ENCODE peak calls at places on chromosome 14, in seven cellular contexts. One of them, this sample, is unnamed.

GRCh38 chr14:30389134-30389900 is 169.6 kb upstream of the G2E3 start:
- DNase-seq in GM23338: no peak
- DNase-seq in MM.1S: no peak
- DNase-seq in HCT116: no peak
- DNase-seq in PC-3: peak
- DNase-seq in GM23248: peak
- DNase-seq in neural progenitor cell: no peak
- DNase-seq in this sample: peak

GRCh38 chr14:50955373-50956043 is 11.2 kb upstream of the PYGL start:
- DNase-seq in GM23248: peak
- DNase-seq in PC-3: peak
- DNase-seq in GM23338: peak
- DNase-seq in MM.1S: no peak
- DNase-seq in HCT116: peak
- DNase-seq in neural progenitor cell: peak
- DNase-seq in this sample: peak

GRCh38 chr14:87380054-87380453 is 612.9 kb downstream of the GALC start:
- DNase-seq in HCT116: no peak
- DNase-seq in GM23338: no peak
- DNase-seq in MM.1S: no peak
- DNase-seq in neural progenitor cell: no peak
- DNase-seq in PC-3: no peak
- DNase-seq in GM23248: no peak
- DNase-seq in this sample: no peak

GRCh38 chr14:38357557-38357956 is 101.7 kb upstream of the CLEC14A start:
- DNase-seq in PC-3: peak
- DNase-seq in MM.1S: no peak
- DNase-seq in neural progenitor cell: no peak
- DNase-seq in GM23338: no peak
- DNase-seq in HCT116: no peak
- DNase-seq in GM23248: peak
- DNase-seq in this sample: no peak

GRCh38 chr14:59427653-59428578 is 37.3 kb downstream of the GPR135 start:
- DNase-seq in GM23338: no peak
- DNase-seq in PC-3: no peak
- DNase-seq in MM.1S: no peak
- DNase-seq in neural progenitor cell: no peak
- DNase-seq in GM23248: peak
- DNase-seq in HCT116: no peak
- DNase-seq in this sample: no peak

GRCh38 chr14:20328705-20329104 is 4.4 kb downstream of the CCNB1IP1 start:
- DNase-seq in neural progenitor cell: no peak
- DNase-seq in GM23248: no peak
- DNase-seq in PC-3: no peak
- DNase-seq in MM.1S: no peak
- DNase-seq in GM23338: no peak
- DNase-seq in HCT116: no peak
- DNase-seq in this sample: no peak

GRCh38 chr14:52473557-52473956 is 78.7 kb downstream of the TXNDC16 start:
- DNase-seq in GM23338: peak
- DNase-seq in HCT116: peak
- DNase-seq in MM.1S: no peak
- DNase-seq in GM23248: peak
- DNase-seq in PC-3: peak
- DNase-seq in neural progenitor cell: peak
- DNase-seq in this sample: peak

GRCh38 chr14:23610090-23610814 is 25.9 kb upstream of the DHRS2 start:
- DNase-seq in neural progenitor cell: no peak
- DNase-seq in GM23338: no peak
- DNase-seq in MM.1S: no peak
- DNase-seq in HCT116: no peak
- DNase-seq in GM23248: no peak
- DNase-seq in PC-3: no peak
- DNase-seq in this sample: no peak

GRCh38 chr14:104146651-104147345 is 8.4 kb downstream of the KIF26A start:
- DNase-seq in GM23338: no peak
- DNase-seq in GM23248: no peak
- DNase-seq in neural progenitor cell: no peak
- DNase-seq in MM.1S: no peak
- DNase-seq in HCT116: no peak
- DNase-seq in PC-3: no peak
- DNase-seq in this sample: no peak

GRCh38 chr14:74959596-74960180 is 4.3 kb upstream of the PGF start:
- DNase-seq in neural progenitor cell: no peak
- DNase-seq in MM.1S: no peak
- DNase-seq in HCT116: no peak
- DNase-seq in GM23338: no peak
- DNase-seq in GM23248: no peak
- DNase-seq in PC-3: peak
- DNase-seq in this sample: no peak

GRCh38 chr14:76884394-76884793 is 58.2 kb downstream of the LRRC74A start:
- DNase-seq in GM23248: no peak
- DNase-seq in MM.1S: no peak
- DNase-seq in GM23338: no peak
- DNase-seq in HCT116: no peak
- DNase-seq in PC-3: no peak
- DNase-seq in neural progenitor cell: no peak
- DNase-seq in this sample: no peak

GRCh38 chr14:73168274-73168673 is 32.0 kb downstream of the PSEN1 start:
- DNase-seq in PC-3: no peak
- DNase-seq in GM23338: no peak
- DNase-seq in HCT116: no peak
- DNase-seq in neural progenitor cell: no peak
- DNase-seq in MM.1S: no peak
- DNase-seq in GM23248: no peak
- DNase-seq in this sample: no peak

GRCh38 chr14:50340945-50341344 is 28.8 kb downstream of the DMAC2L start:
- DNase-seq in HCT116: no peak
- DNase-seq in neural progenitor cell: peak
- DNase-seq in GM23338: peak
- DNase-seq in MM.1S: no peak
- DNase-seq in GM23248: no peak
- DNase-seq in PC-3: no peak
- DNase-seq in this sample: no peak

GRCh38 chr14:55731881-55732498 is 152.0 kb downstream of the KTN1 start:
- DNase-seq in GM23338: peak
- DNase-seq in MM.1S: no peak
- DNase-seq in GM23248: peak
- DNase-seq in HCT116: peak
- DNase-seq in neural progenitor cell: peak
- DNase-seq in PC-3: peak
- DNase-seq in this sample: peak

GRCh38 chr14:51333299-51333698 is 93.3 kb downstream of the TMX1 start:
- DNase-seq in GM23248: no peak
- DNase-seq in PC-3: no peak
- DNase-seq in MM.1S: no peak
- DNase-seq in GM23338: no peak
- DNase-seq in HCT116: no peak
- DNase-seq in neural progenitor cell: no peak
- DNase-seq in this sample: no peak

GRCh38 chr14:21436567-21437062 is 19.3 kb downstream of the CHD8 start:
- DNase-seq in PC-3: no peak
- DNase-seq in HCT116: no peak
- DNase-seq in neural progenitor cell: no peak
- DNase-seq in GM23338: no peak
- DNase-seq in MM.1S: no peak
- DNase-seq in GM23248: peak
- DNase-seq in this sample: no peak

GRCh38 chr14:21440857-21441256 is 15.1 kb downstream of the CHD8 start:
- DNase-seq in PC-3: no peak
- DNase-seq in GM23248: no peak
- DNase-seq in HCT116: no peak
- DNase-seq in neural progenitor cell: no peak
- DNase-seq in MM.1S: no peak
- DNase-seq in GM23338: no peak
- DNase-seq in this sample: no peak

DNA sequence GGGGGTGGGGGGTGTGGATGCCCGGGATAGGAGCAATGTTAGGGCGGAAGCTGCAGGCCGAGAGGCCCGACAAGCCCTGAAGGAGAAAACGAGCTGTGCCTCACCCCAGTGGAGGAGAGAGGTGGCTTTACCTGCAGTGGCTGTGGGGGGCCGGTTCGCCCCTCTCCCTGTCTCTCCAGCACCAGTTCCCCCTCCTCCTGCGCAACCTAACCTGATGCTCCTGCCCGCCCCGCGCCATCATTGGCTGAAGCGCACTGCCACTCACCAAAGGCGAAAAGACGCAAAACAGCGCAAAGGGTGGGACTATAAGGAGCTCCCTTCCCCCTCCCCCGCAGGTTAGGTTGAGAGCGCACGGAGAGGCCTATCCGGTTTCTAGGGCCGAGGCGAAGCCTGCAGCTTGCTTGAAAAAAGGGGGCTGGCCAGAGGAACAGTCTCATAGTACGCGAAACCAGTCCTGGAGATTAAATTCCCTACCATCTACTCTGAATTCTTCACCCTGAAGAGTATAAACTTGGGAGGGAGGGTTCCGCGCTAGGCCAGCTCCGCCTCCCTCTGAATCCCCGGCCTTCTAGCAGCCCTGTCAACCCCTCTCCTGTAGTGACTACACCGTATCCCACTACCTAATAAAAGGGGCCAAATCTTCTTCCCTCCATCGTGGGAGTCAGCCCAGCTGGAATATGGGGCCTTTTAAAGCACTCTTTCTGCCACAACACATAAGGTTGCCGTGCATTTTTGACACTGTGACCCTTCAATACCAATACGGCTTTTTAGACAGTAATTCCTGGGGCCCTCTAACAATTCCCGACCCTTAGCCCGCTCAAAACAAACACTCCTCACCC is 18.6 kb downstream of the CHD8 start:
- DNase-seq in GM23338: peak
- DNase-seq in neural progenitor cell: peak
- DNase-seq in HCT116: peak
- DNase-seq in PC-3: peak
- DNase-seq in MM.1S: peak
- DNase-seq in GM23248: peak
- DNase-seq in this sample: peak
- TF ChIP-seq EZH2phosphoT487 in GM23338: no peak
- TF ChIP-seq EZH2phosphoT487 in neural progenitor cell: no peak
- TF ChIP-seq EZH2phosphoT487 in HCT116: no peak
- TF ChIP-seq EZH2phosphoT487 in PC-3: no peak
- TF ChIP-seq EZH2phosphoT487 in MM.1S: no peak
- TF ChIP-seq EZH2phosphoT487 in GM23248: no peak
- TF ChIP-seq EZH2phosphoT487 in this sample: no peak

GRCh38 chr14:69153848-69154208 is 909 bp upstream of the DCAF5 start:
- DNase-seq in PC-3: no peak
- DNase-seq in MM.1S: no peak
- DNase-seq in HCT116: no peak
- DNase-seq in neural progenitor cell: peak
- DNase-seq in GM23248: peak
- DNase-seq in GM23338: peak
- DNase-seq in this sample: peak

GRCh38 chr14:69152944-69153847 is at the start of gene DCAF5:
- DNase-seq in GM23248: peak
- DNase-seq in GM23338: peak
- DNase-seq in neural progenitor cell: peak
- DNase-seq in PC-3: peak
- DNase-seq in MM.1S: peak
- DNase-seq in HCT116: peak
- DNase-seq in this sample: peak

GRCh38 chr14:69156224-69156623 is 3.3 kb upstream of the DCAF5 start:
- DNase-seq in GM23248: no peak
- DNase-seq in GM23338: no peak
- DNase-seq in PC-3: no peak
- DNase-seq in neural progenitor cell: no peak
- DNase-seq in HCT116: no peak
- DNase-seq in MM.1S: no peak
- DNase-seq in this sample: no peak

GRCh38 chr14:69152181-69152943 is 557 bp downstream of the DCAF5 start:
- DNase-seq in PC-3: peak
- DNase-seq in GM23248: peak
- DNase-seq in neural progenitor cell: peak
- DNase-seq in GM23338: peak
- DNase-seq in MM.1S: peak
- DNase-seq in HCT116: no peak
- DNase-seq in this sample: peak

GRCh38 chr14:69154779-69155178 is 1.9 kb upstream of the DCAF5 start:
- DNase-seq in GM23248: peak
- DNase-seq in HCT116: no peak
- DNase-seq in neural progenitor cell: peak
- DNase-seq in MM.1S: no peak
- DNase-seq in GM23338: peak
- DNase-seq in PC-3: peak
- DNase-seq in this sample: peak
- TF ChIP-seq EZH2 in GM23248: no peak
- TF ChIP-seq EZH2 in HCT116: no peak
- TF ChIP-seq EZH2 in neural progenitor cell: no peak
- TF ChIP-seq EZH2 in MM.1S: no peak
- TF ChIP-seq EZH2 in GM23338: no peak
- TF ChIP-seq EZH2 in PC-3: no peak
- TF ChIP-seq EZH2 in this sample: no peak

GRCh38 chr14:70086685-70087379 is 101.9 kb downstream of the SLC8A3 start:
- DNase-seq in PC-3: peak
- DNase-seq in GM23248: peak
- DNase-seq in MM.1S: peak
- DNase-seq in GM23338: peak
- DNase-seq in neural progenitor cell: peak
- DNase-seq in HCT116: peak
- DNase-seq in this sample: peak
- TF ChIP-seq EZH2phosphoT487 in PC-3: no peak
- TF ChIP-seq EZH2phosphoT487 in GM23248: no peak
- TF ChIP-seq EZH2phosphoT487 in MM.1S: no peak
- TF ChIP-seq EZH2phosphoT487 in GM23338: no peak
- TF ChIP-seq EZH2phosphoT487 in neural progenitor cell: no peak
- TF ChIP-seq EZH2phosphoT487 in HCT116: no peak
- TF ChIP-seq EZH2phosphoT487 in this sample: no peak

DNA sequence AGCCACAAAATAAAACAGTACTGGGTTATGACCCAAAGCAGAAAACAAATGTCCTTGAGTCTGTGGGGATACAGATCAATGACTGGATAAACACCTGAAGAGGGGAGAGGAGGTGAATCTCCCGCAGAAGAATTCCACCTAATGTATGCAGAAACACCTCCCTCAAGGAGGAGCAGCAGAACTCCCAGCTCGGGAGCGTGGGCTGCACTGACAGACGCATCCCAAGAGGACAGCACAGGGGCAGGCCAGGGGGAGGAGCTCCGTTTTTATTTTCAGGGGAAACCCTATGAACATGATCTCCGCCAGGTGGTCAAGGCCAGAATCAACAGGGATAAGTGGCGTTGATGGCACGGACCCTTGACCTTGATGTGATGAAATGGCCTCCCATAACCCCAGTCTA is 41.8 kb upstream of the PPP2R5C start:
- DNase-seq in neural progenitor cell: no peak
- DNase-seq in MM.1S: no peak
- DNase-seq in GM23338: peak
- DNase-seq in GM23248: no peak
- DNase-seq in PC-3: no peak
- DNase-seq in HCT116: no peak
- DNase-seq in this sample: no peak
- TF ChIP-seq EZH2 in neural progenitor cell: no peak
- TF ChIP-seq EZH2 in MM.1S: no peak
- TF ChIP-seq EZH2 in GM23338: no peak
- TF ChIP-seq EZH2 in GM23248: no peak
- TF ChIP-seq EZH2 in PC-3: no peak
- TF ChIP-seq EZH2 in HCT116: no peak
- TF ChIP-seq EZH2 in this sample: no peak

GRCh38 chr14:95440951-95441350 is 75.5 kb downstream of the SYNE3 start:
- DNase-seq in neural progenitor cell: no peak
- DNase-seq in MM.1S: no peak
- DNase-seq in HCT116: no peak
- DNase-seq in GM23338: no peak
- DNase-seq in PC-3: no peak
- DNase-seq in GM23248: peak
- DNase-seq in this sample: no peak
- TF ChIP-seq EZH2phosphoT487 in neural progenitor cell: no peak
- TF ChIP-seq EZH2phosphoT487 in MM.1S: no peak
- TF ChIP-seq EZH2phosphoT487 in HCT116: no peak
- TF ChIP-seq EZH2phosphoT487 in GM23338: no peak
- TF ChIP-seq EZH2phosphoT487 in PC-3: no peak
- TF ChIP-seq EZH2phosphoT487 in GM23248: no peak
- TF ChIP-seq EZH2phosphoT487 in this sample: no peak

This sample was measured in hepatocyte.